ENCODE peak calls at places on chromosomes 12 and 14, in ten cellular contexts. C, N, K, W, J, G, A, M, I and D are unnamed samples.

GRCh38 chr12:12476836-12477531 is 85.7 kb downstream of the DUSP16 start:
- DNase-seq in N (no peak), C (no peak), I (no peak), M (no peak), W (no peak), K (no peak), J (no peak), G (no peak), A (no peak), D (no peak)

GRCh38 chr12:106428379-106428778 is 70.8 kb downstream of the POLR3B start:
- DNase-seq in I (no peak), N (no peak), A (no peak), J (no peak), C (no peak), G (no peak), M (no peak), K (peak), W (no peak), D (peak)

GRCh38 chr12:110741795-110742717 is 635 bp downstream of the PPP1CC start:
- DNase-seq in C (no peak), K (no peak), I (peak), M (peak), N (no peak), W (no peak), A (peak), G (peak), J (peak), D (no peak)

GRCh38 chr12:128853321-128854197 is at the start of gene GLT1D1:
- DNase-seq in C (no peak), M (no peak), J (no peak), G (no peak), K (no peak), N (no peak), A (peak), W (peak), I (no peak), D (no peak)

GRCh38 chr14:67704484-67705089 is 2.9 kb downstream of the RDH12 start:
- DNase-seq in G (peak), A (peak), I (peak), M (no peak), C (peak), N (peak), W (no peak), K (no peak), J (peak), D (peak)

GRCh38 chr12:123126294-123127144 is 24.4 kb downstream of the PITPNM2 start:
- DNase-seq in G (no peak), M (no peak), J (no peak), K (peak), N (peak), A (no peak), I (no peak), C (peak), W (no peak), D (peak)

GRCh38 chr12:24200013-24200412 is 250.5 kb upstream of the SOX5 start:
- DNase-seq in M (no peak), N (no peak), G (no peak), C (no peak), A (no peak), K (no peak), W (no peak), J (no peak), I (no peak), D (no peak)

GRCh38 chr12:48947727-48948126 is 9.6 kb downstream of the ARF3 start:
- DNase-seq in W (no peak), C (no peak), K (no peak), A (no peak), I (no peak), J (no peak), G (peak), N (no peak), M (no peak), D (no peak)

GRCh38 chr12:663293-663871 is at the start of gene NINJ2:
- DNase-seq in K (no peak), A (no peak), I (no peak), W (no peak), J (no peak), C (no peak), G (no peak), M (no peak), N (no peak), D (peak)

GRCh38 chr14:64704743-64705405 is 650 bp downstream of the PLEKHG3 start:
- DNase-seq in G (no peak), K (no peak), I (no peak), A (no peak), J (no peak), C (no peak), M (no peak), N (no peak), W (peak), D (peak)

GRCh38 chr14:78157855-78158436 is 12.2 kb upstream of the NRXN3 start:
- DNase-seq in J (no peak), M (no peak), K (no peak), I (no peak), W (peak), A (peak), N (no peak), C (peak), G (no peak), D (no peak)